ENCODE peak calls at places on chromosomes 1 and 21, in five cellular contexts. R is stomach, T is RWPE2, W is mucosa of descending colon, Y is fibroblast of lung. G is an unnamed sample. For H3K9me3, the result is how much of the 10 kb centered on the place peaks cover.

GRCh38 chr1:56550132-56550531 is 29.2 kb downstream of the PLPP3 start:
- DNase-seq in W (no peak), R (no peak), T (no peak), Y (no peak), G (no peak)

GRCh38 chr1:61322769-61323168 is 240.4 kb downstream of the NFIA start:
- DNase-seq in W (no peak), R (no peak), Y (no peak), T (no peak), G (no peak)

GRCh38 chr21:17343055-17343454 is 169.8 kb upstream of the CXADR start:
- DNase-seq in Y (peak), R (no peak), T (no peak), W (no peak), G (no peak)

GRCh38 chr1:180926164-180926981 is 13.7 kb downstream of the KIAA1614 start:
- DNase-seq in R (no peak), T (no peak), W (no peak), Y (peak), G (peak)

GRCh38 chr1:226186124-226187018 is at the start of gene ACBD3:
- DNase-seq in R (peak), T (peak), Y (peak), W (peak), G (peak)

GRCh38 chr21:14995695-14996490 is 68.9 kb downstream of the NRIP1 start:
- DNase-seq in Y (peak), T (no peak), R (no peak), W (no peak), G (no peak)

GRCh38 chr21:37338671-37339526 is 27.7 kb upstream of the DYRK1A start:
- DNase-seq in T (peak), W (no peak), Y (peak), R (no peak), G (no peak)

GRCh38 chr1:207455183-207455754 is 1.1 kb downstream of the CR2 start:
- DNase-seq in T (no peak), W (no peak), R (no peak), Y (no peak), G (no peak)

GRCh38 chr1:20383631-20384030 is 93.0 kb downstream of the VWA5B1 start:
- DNase-seq in T (no peak), R (no peak), W (no peak), Y (no peak), G (no peak)

GRCh38 chr1:218217040-218217439 is 68.1 kb upstream of the RRP15 start:
- DNase-seq in W (no peak), Y (no peak), R (no peak), T (no peak), G (no peak)

GRCh38 chr1:224873645-224874369 is 55.7 kb upstream of the DNAH14 start:
- DNase-seq in Y (peak), W (no peak), R (no peak), T (no peak), G (no peak)

GRCh38 chr1:226325178-226325577 is 16.2 kb upstream of the LIN9 start:
- DNase-seq in T (no peak), Y (no peak), W (no peak), R (no peak), G (no peak)

GRCh38 chr1:224535641-224536040 is 80.5 kb upstream of the CNIH3 start:
- DNase-seq in Y (no peak), W (no peak), T (no peak), R (no peak), G (no peak)

GRCh38 chr1:219812491-219813221 is 115.7 kb downstream of the SLC30A10 start:
- DNase-seq in T (no peak), W (no peak), R (no peak), Y (peak), G (peak)

GRCh38 chr1:204647805-204648153 is 37.8 kb downstream of the LRRN2 start:
- DNase-seq in W (no peak), R (no peak), T (no peak), Y (no peak), G (no peak)

GRCh38 chr1:51733793-51734522 is 117.1 kb downstream of the OSBPL9 start:
- DNase-seq in Y (no peak), T (no peak), W (no peak), R (no peak), G (no peak)

GRCh38 chr1:109383850-109384249 is 13.9 kb downstream of the SORT1 start:
- DNase-seq in W (no peak), R (no peak), T (no peak), Y (no peak), G (no peak)

GRCh38 chr1:198671136-198671535 is 32.3 kb downstream of the PTPRC start:
- DNase-seq in W (no peak), Y (no peak), R (no peak), T (no peak), G (no peak)

GRCh38 chr1:9689011-9689706 is 37.6 kb downstream of the PIK3CD start:
- DNase-seq in W (peak), Y (peak), R (peak), T (peak), G (peak)

GRCh38 chr1:232481091-232481490 is 148.8 kb downstream of the SIPA1L2 start:
- DNase-seq in W (no peak), Y (no peak), T (no peak), R (no peak), G (no peak)

GRCh38 chr1:91617242-91617837 is 116.7 kb downstream of the CDC7 start:
- DNase-seq in R (no peak), Y (no peak), T (no peak), W (peak), G (peak)

GRCh38 chr1:48402619-48403018 is 69.4 kb downstream of the SPATA6 start:
- DNase-seq in T (no peak), R (no peak), Y (no peak), W (no peak), G (no peak)

GRCh38 chr1:99217599-99217998 is 46.7 kb upstream of the PLPPR4 start:
- DNase-seq in T (no peak), R (no peak), Y (no peak), W (no peak), G (no peak)

GRCh38 chr1:208924011-208924410 is 659.5 kb upstream of the CAMK1G start:
- DNase-seq in Y (no peak), T (no peak), R (no peak), W (no peak), G (no peak)

GRCh38 chr1:91278754-91279153 is 125.9 kb downstream of the HFM1 start:
- DNase-seq in Y (peak), W (no peak), R (no peak), T (no peak), G (no peak)

GRCh38 chr1:98205291-98206017 is 284.6 kb upstream of the DPYD start:
- DNase-seq in T (no peak), R (no peak), Y (no peak), W (no peak), G (no peak)

GRCh38 chr21:46362946-46363345 is 39.0 kb downstream of the PCNT start:
- DNase-seq in Y (no peak), W (no peak), R (no peak), T (no peak), G (peak)

GRCh38 chr1:158147396-158148353 is 33.0 kb upstream of the CD1D start:
- DNase-seq in R (no peak), Y (no peak), W (no peak), T (no peak), G (no peak)

GRCh38 chr21:18913914-18914313 is 510.3 kb upstream of the TMPRSS15 start:
- DNase-seq in R (no peak), Y (no peak), T (no peak), W (no peak), G (no peak)

GRCh38 chr1:50973875-50974617 is 4.0 kb downstream of the CDKN2C start:
- DNase-seq in Y (no peak), T (no peak), R (no peak), W (no peak), G (no peak)

DNA sequence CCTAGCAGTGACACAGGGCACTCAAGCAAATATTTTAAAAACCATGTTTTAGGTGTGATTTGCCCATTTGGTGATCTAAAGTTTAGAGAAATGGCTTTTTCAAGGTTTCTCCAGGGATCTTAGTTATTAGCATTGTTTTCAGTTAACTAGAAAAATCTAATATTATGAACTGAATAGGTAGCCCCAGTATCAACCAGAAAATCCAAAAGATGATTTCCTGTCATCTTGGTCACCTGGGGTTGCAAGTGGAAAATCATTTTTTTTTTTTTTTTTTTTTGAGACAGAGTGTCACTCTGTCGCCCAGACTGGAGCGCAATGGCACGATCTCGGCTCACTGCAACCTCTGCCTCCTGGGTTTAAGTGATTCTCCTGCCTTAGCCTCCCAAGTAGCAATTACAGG is 106.6 kb upstream of the FMN2 start:
- DNase-seq in Y (no peak), R (no peak), T (no peak), W (no peak), G (no peak)
- H3K9me3 ChIP-seq in Y (under half), R (under half), T (under half), W (under half), G (under half)

GRCh38 chr21:40731206-40731605 is 115.8 kb downstream of the DSCAM start:
- DNase-seq in W (no peak), T (no peak), R (no peak), Y (no peak), G (no peak)

GRCh38 chr21:40730051-40730760 is 116.8 kb downstream of the DSCAM start:
- DNase-seq in Y (no peak), T (no peak), R (no peak), W (no peak), G (no peak)

GRCh38 chr21:40736145-40736544 is 110.8 kb downstream of the DSCAM start:
- DNase-seq in W (no peak), Y (no peak), R (no peak), T (no peak), G (no peak)

GRCh38 chr21:40732243-40732642 is 114.7 kb downstream of the DSCAM start:
- DNase-seq in T (no peak), W (no peak), Y (no peak), R (no peak), G (no peak)

GRCh38 chr21:40732998-40733397 is 114.0 kb downstream of the DSCAM start:
- DNase-seq in T (no peak), Y (no peak), W (no peak), R (no peak), G (no peak)
- H3K9me3 ChIP-seq in T (under half), Y (under half), W (under half), R (under half), G (under half)

DNA sequence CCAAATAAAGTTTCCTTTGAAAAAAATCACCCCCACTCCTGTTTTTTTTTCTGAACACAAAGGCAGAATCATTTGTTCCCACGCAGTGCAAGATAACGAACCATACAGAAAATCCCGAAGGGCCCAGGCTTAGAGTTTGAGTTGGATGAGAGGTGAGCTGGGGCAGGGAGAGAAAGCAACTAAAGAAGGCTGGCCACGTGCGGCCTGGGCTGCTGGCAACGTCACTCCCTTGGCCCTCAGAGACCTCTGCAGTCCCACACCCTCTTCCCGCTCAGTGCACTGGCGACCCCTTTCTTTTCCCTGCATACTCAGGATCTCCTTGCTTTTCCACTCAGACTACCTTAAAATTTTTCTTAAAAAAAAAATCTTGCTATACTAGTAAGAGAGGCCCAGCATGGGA is 28.2 kb upstream of the CRNN start:
- DNase-seq in T (no peak), W (no peak), R (no peak), Y (no peak), G (no peak)
- H3K9me3 ChIP-seq in T (under half), W (under half), R (under half), Y (under half), G (under half)

GRCh38 chr1:167923324-167924039 is 9.5 kb upstream of the ADCY10 start:
- DNase-seq in R (no peak), T (no peak), W (no peak), Y (no peak), G (no peak)
- H3K9me3 ChIP-seq in R (under half), T (under half), W (under half), Y (under half), G (under half)

GRCh38 chr1:148309940-148310500 is 157.9 kb upstream of the NBPF11 start:
- DNase-seq in Y (no peak), W (no peak), T (no peak), R (no peak), G (no peak)

GRCh38 chr1:148310807-148311206 is 158.7 kb upstream of the NBPF11 start:
- DNase-seq in T (no peak), W (no peak), Y (no peak), R (no peak), G (no peak)

GRCh38 chr1:148308832-148309458 is 156.9 kb upstream of the NBPF11 start:
- DNase-seq in T (no peak), Y (no peak), R (no peak), W (no peak), G (no peak)

DNA sequence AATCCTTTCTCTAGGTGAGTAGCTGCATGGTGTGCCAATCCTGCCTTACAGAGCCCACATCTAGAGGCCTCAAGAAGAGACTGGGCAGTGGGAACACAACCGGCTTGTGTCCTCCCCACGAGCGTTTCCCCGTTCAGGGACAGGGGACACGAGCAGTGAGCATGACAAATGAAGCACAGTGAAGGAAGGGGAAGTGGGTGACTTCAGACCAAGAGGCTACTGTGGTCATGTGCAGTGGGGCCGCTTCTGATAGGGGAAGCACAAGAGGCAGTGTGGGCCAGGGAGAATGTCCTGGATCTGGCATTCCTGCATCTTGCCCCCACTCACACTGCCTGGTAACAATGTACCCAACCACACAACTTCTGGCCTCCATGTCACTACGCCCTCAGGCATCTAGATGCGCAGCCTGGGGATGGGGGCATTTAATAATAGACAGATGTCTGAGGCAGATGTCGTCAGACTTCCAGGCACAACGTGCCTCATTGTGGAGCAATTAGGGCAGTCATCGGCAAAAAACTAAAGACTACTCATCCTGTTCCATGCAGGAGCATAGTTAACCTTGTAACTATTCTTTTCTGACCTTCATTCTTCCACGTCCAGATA is 155.6 kb upstream of the NBPF11 start:
- DNase-seq in Y (no peak), W (no peak), T (no peak), R (no peak), G (no peak)
- H3K9me3 ChIP-seq in Y (under half), W (under half), T (under half), R (under half), G (under half)

GRCh38 chr21:25512095-25513086 is 94.9 kb downstream of the MRPL39 start:
- DNase-seq in W (no peak), Y (no peak), R (no peak), T (no peak), G (peak)

GRCh38 chr21:25509862-25510261 is 97.4 kb downstream of the MRPL39 start:
- DNase-seq in W (no peak), Y (no peak), R (no peak), T (no peak), G (no peak)

GRCh38 chr21:25518491-25518911 is 88.8 kb downstream of the MRPL39 start:
- DNase-seq in W (no peak), R (no peak), T (no peak), Y (no peak), G (no peak)

GRCh38 chr21:25513810-25514209 is 93.5 kb downstream of the MRPL39 start:
- DNase-seq in T (no peak), Y (no peak), R (no peak), W (no peak), G (no peak)

GRCh38 chr21:25515484-25516405 is 91.5 kb downstream of the MRPL39 start:
- DNase-seq in W (no peak), T (no peak), Y (peak), R (no peak), G (no peak)
- H3K9me3 ChIP-seq in W (under half), T (under half), Y (under half), R (under half), G (under half)

GRCh38 chr1:152442765-152443164 is 28.7 kb upstream of the CRNN start:
- DNase-seq in W (no peak), T (no peak), R (no peak), Y (peak), G (no peak)

GRCh38 chr1:152436593-152437338 is 22.7 kb upstream of the CRNN start:
- DNase-seq in R (no peak), Y (no peak), T (no peak), W (no peak), G (no peak)

GRCh38 chr1:152444045-152444444 is 30.0 kb upstream of the CRNN start:
- DNase-seq in T (no peak), R (no peak), Y (no peak), W (no peak), G (no peak)

GRCh38 chr1:152440635-152441471 is 26.8 kb upstream of the CRNN start:
- DNase-seq in Y (peak), W (no peak), R (peak), T (no peak), G (peak)

GRCh38 chr1:152441756-152442155 is 27.7 kb upstream of the CRNN start:
- DNase-seq in W (no peak), Y (no peak), T (no peak), R (no peak), G (no peak)
- H3K9me3 ChIP-seq in W (under half), Y (under half), T (under half), R (under half), G (under half)

GRCh38 chr1:152904688-152905440 is 3.5 kb upstream of the IVL start:
- DNase-seq in R (no peak), W (no peak), T (no peak), Y (no peak), G (no peak)
- H3K9me3 ChIP-seq in R (under half), W (under half), T (under half), Y (under half), G (under half)

G was measured in testis.